ENCODE peak calls at places on chromosomes 11 and 22, in ten cellular contexts. L is stomach, D is tibial nerve, Y is IMR-90, Z is fibroblast of lung, K is neural progenitor cell, J is K562, W is heart left ventricle, Q is A549, I is sigmoid colon. T is an unnamed sample.

GRCh38 chr11:56916162-56916561 is 72.6 kb upstream of the OR5AK2 start:
- DNase-seq in L (no peak), D (no peak), Y (no peak), Z (no peak), K (no peak), J (no peak), W (no peak), Q (no peak), I (no peak), T (no peak)

GRCh38 chr11:116605543-116605942 is 167.2 kb downstream of the BUD13 start:
- DNase-seq in L (peak; percentile 30), D (no peak), Y (peak; percentile 11), Z (no peak), K (peak; percentile 92), J (peak; percentile 40), W (no peak), Q (peak; percentile 35), I (peak; percentile 20), T (no peak)

GRCh38 chr11:21446939-21447590 is 745.8 kb upstream of the ANO5 start:
- DNase-seq in L (no peak), D (no peak), Y (no peak), Z (no peak), K (no peak), J (no peak), W (no peak), Q (peak; percentile 15), I (no peak), T (no peak)

GRCh38 chr11:61293869-61294716 is 1.0 kb downstream of the VWCE start:
- DNase-seq in L (peak; percentile 37), D (peak; percentile 47), Y (peak; percentile 48), Z (peak; percentile 42), K (peak; percentile 57), J (no peak), W (peak; percentile 28), Q (peak; percentile 33), I (peak; percentile 85), T (peak; percentile 87)

GRCh38 chr22:46465793-46466192 is 71.6 kb downstream of the CELSR1 start:
- DNase-seq in L (peak; percentile 78), D (no peak), Y (no peak), Z (no peak), K (no peak), J (no peak), W (no peak), Q (no peak), I (no peak), T (no peak)

GRCh38 chr11:67045314-67045713 is 11.3 kb upstream of the RHOD start:
- DNase-seq in L (no peak), D (no peak), Y (peak; percentile 95), Z (peak; percentile 85), K (no peak), J (no peak), W (no peak), Q (peak; percentile 77), I (no peak), T (no peak)

GRCh38 chr11:2927493-2927800 is 1.8 kb downstream of the PHLDA2 start:
- DNase-seq in L (no peak), D (no peak), Y (no peak), Z (no peak), K (no peak), J (no peak), W (no peak), Q (no peak), I (peak; percentile 54), T (no peak)

GRCh38 chr11:67289651-67290479 is 762 bp downstream of the ANKRD13D start:
- DNase-seq in L (no peak), D (no peak), Y (no peak), Z (no peak), K (peak; percentile 63), J (no peak), W (no peak), Q (peak; percentile 47), I (peak; percentile 74), T (peak; percentile 90)

GRCh38 chr11:59616396-59616982 is 915 bp upstream of the OSBP start:
- DNase-seq in L (no peak), D (no peak), Y (no peak), Z (no peak), K (peak; percentile 97), J (peak; percentile 17), W (no peak), Q (no peak), I (no peak), T (peak; percentile 99)

GRCh38 chr11:93564895-93565294 is 21.7 kb upstream of the SMCO4 start:
- DNase-seq in L (no peak), D (no peak), Y (no peak), Z (no peak), K (no peak), J (no peak), W (no peak), Q (no peak), I (no peak), T (no peak)

GRCh38 chr11:75450826-75451783 is 18.1 kb upstream of the KLHL35 start:
- DNase-seq in L (no peak), D (no peak), Y (no peak), Z (no peak), K (peak; percentile 73), J (peak; percentile 77), W (no peak), Q (no peak), I (no peak), T (no peak)

GRCh38 chr11:45890886-45891550 is 5.6 kb downstream of the MAPK8IP1 start:
- DNase-seq in L (no peak), D (no peak), Y (no peak), Z (no peak), K (no peak), J (no peak), W (no peak), Q (no peak), I (no peak), T (peak; percentile 32)

GRCh38 chr11:72856551-72857342 is 42.5 kb downstream of the ATG16L2 start:
- DNase-seq in L (no peak), D (no peak), Y (no peak), Z (peak; percentile 67), K (no peak), J (no peak), W (no peak), Q (no peak), I (no peak), T (no peak)

GRCh38 chr11:128776434-128777284 is 82.8 kb downstream of the FLI1 start:
- DNase-seq in L (peak; percentile 49), D (no peak), Y (peak; percentile 33), Z (peak; percentile 47), K (peak; percentile 78), J (peak; percentile 59), W (peak; percentile 63), Q (peak; percentile 31), I (no peak), T (peak; percentile 89)

GRCh38 chr11:113286509-113287497 is 27.6 kb upstream of the TTC12 start:
- DNase-seq in L (no peak), D (no peak), Y (no peak), Z (peak; percentile 26), K (no peak), J (no peak), W (no peak), Q (no peak), I (no peak), T (no peak)

GRCh38 chr11:14894657-14895598 is 2.9 kb upstream of the CYP2R1 start:
- DNase-seq in L (no peak), D (peak; percentile 54), Y (peak; percentile 52), Z (peak; percentile 93), K (no peak), J (peak; percentile 45), W (peak; percentile 37), Q (no peak), I (peak; percentile 77), T (peak; percentile 41)

GRCh38 chr11:14891143-14892035 is 642 bp downstream of the CYP2R1 start:
- DNase-seq in L (peak; percentile 92), D (peak; percentile 73), Y (peak; percentile 82), Z (peak; percentile 89), K (peak; percentile 95), J (peak; percentile 92), W (peak; percentile 88), Q (peak; percentile 94), I (peak; percentile 94), T (peak; percentile 95)

GRCh38 chr11:14892577-14892976 is 546 bp upstream of the CYP2R1 start:
- DNase-seq in L (no peak), D (no peak), Y (no peak), Z (no peak), K (no peak), J (no peak), W (no peak), Q (no peak), I (no peak), T (no peak)

GRCh38 chr11:14886509-14886908 is 5.5 kb downstream of the CYP2R1 start:
- DNase-seq in L (no peak), D (no peak), Y (no peak), Z (no peak), K (no peak), J (no peak), W (no peak), Q (no peak), I (no peak), T (no peak)

GRCh38 chr11:14892036-14892556 is at the start of gene CYP2R1:
- DNase-seq in L (peak; percentile 97), D (peak; percentile 92), Y (peak; percentile 95), Z (peak; percentile 97), K (peak; percentile 96), J (peak; percentile 99), W (peak; percentile 95), Q (peak; percentile 99), I (peak; percentile 97), T (peak; percentile 97)
- H3K4me1 ChIP-seq in L (peaks cover 12% of the 10 kb centered on the region), D (no peaks in the 10 kb centered on the region), Y (peaks cover 3% of the 10 kb centered on the region), Z (no peaks in the 10 kb centered on the region), K (no peaks in the 10 kb centered on the region), J (peaks cover 23% of the 10 kb centered on the region), W (peaks cover 28% of the 10 kb centered on the region), Q (peaks cover 11% of the 10 kb centered on the region), I (peaks cover 6% of the 10 kb centered on the region), T (no peaks in the 10 kb centered on the region)

DNA sequence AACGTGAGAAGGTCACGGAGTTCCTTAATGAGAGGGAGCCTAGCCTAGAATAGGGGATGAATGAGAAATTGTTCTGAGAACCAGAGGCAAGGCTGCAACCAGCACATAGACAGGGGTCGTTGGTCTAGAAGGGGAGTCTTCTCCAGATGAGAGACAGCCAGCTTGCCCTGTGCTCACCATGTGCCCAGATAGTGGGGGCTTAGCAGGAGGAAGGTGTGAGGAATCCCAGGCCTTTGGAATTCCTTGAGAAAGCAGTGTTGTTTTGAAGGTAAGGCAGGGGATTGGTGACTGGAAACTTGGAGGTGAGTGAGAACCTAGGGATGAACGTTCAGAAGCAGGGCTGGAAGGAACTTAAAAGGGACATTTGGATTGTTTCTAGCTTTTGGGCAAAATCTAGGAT is 29.4 kb downstream of the RCOR2 start:
- DNase-seq in L (no peak), D (no peak), Y (no peak), Z (no peak), K (no peak), J (no peak), W (no peak), Q (no peak), I (no peak), T (no peak)
- H3K4me1 ChIP-seq in L (peaks cover 50% of the 10 kb centered on the region), D (peaks cover 4% of the 10 kb centered on the region), Y (peaks cover 11% of the 10 kb centered on the region), Z (peaks cover 6% of the 10 kb centered on the region), K (peaks cover 25% of the 10 kb centered on the region), J (peaks cover 30% of the 10 kb centered on the region), W (peaks cover 85% of the 10 kb centered on the region), Q (peaks cover 22% of the 10 kb centered on the region), I (no peaks in the 10 kb centered on the region), T (peaks cover 32% of the 10 kb centered on the region)

GRCh38 chr11:48078661-48079060 is 98.3 kb downstream of the PTPRJ start:
- DNase-seq in L (no peak), D (no peak), Y (peak; percentile 19), Z (peak; percentile 36), K (no peak), J (no peak), W (no peak), Q (no peak), I (no peak), T (no peak)
- H3K4me1 ChIP-seq in L (no peaks in the 10 kb centered on the region), D (no peaks in the 10 kb centered on the region), Y (peaks cover 5% of the 10 kb centered on the region), Z (peaks cover 2% of the 10 kb centered on the region), K (peaks cover 24% of the 10 kb centered on the region), J (no peaks in the 10 kb centered on the region), W (peaks cover 62% of the 10 kb centered on the region), Q (peaks cover 47% of the 10 kb centered on the region), I (no peaks in the 10 kb centered on the region), T (peaks cover 11% of the 10 kb centered on the region)

GRCh38 chr22:22952531-22953295 is 65.1 kb downstream of the IGLL5 start:
- DNase-seq in L (no peak), D (no peak), Y (no peak), Z (no peak), K (no peak), J (no peak), W (no peak), Q (no peak), I (no peak), T (no peak)
- H3K4me1 ChIP-seq in L (no peaks in the 10 kb centered on the region), D (no peaks in the 10 kb centered on the region), Y (no peaks in the 10 kb centered on the region), Z (no peaks in the 10 kb centered on the region), K (peaks cover 12% of the 10 kb centered on the region), J (no peaks in the 10 kb centered on the region), W (peaks cover 2% of the 10 kb centered on the region), Q (no peaks in the 10 kb centered on the region), I (no peaks in the 10 kb centered on the region), T (no peaks in the 10 kb centered on the region)